ENCODE peak calls at places on chromosome 5, in eight cellular contexts. U, G, D, X, Q, L, T and K are unnamed samples.

GRCh38 chr5:150053231-150053626 is 33.1 kb downstream of the CSF1R start:
- DNase-seq in U (peak), G (peak), D (peak), X (no peak), Q (peak), L (no peak), T (no peak), K (peak)

GRCh38 chr5:91095786-91096380 is 287.2 kb downstream of the ARRDC3 start:
- DNase-seq in U (no peak), G (no peak), D (no peak), X (no peak), Q (peak), L (no peak), T (no peak), K (no peak)

GRCh38 chr5:134553816-134554215 is 28.3 kb downstream of the JADE2 start:
- DNase-seq in U (no peak), G (no peak), D (no peak), X (no peak), Q (no peak), L (no peak), T (no peak), K (no peak)

GRCh38 chr5:119655081-119655480 is 25.7 kb downstream of the FAM170A start:
- DNase-seq in U (peak), G (no peak), D (peak), X (no peak), Q (no peak), L (no peak), T (no peak), K (no peak)

GRCh38 chr5:42655982-42656660 is 100.5 kb upstream of the CCDC152 start:
- DNase-seq in U (no peak), G (peak), D (no peak), X (no peak), Q (peak), L (no peak), T (no peak), K (peak)

GRCh38 chr5:65394078-65394477 is 87.6 kb downstream of the ADAMTS6 start:
- DNase-seq in U (peak), G (no peak), D (peak), X (peak), Q (peak), L (no peak), T (peak), K (no peak)

GRCh38 chr5:654071-654778 is 38.9 kb downstream of the TPPP start:
- DNase-seq in U (peak), G (no peak), D (no peak), X (no peak), Q (no peak), L (no peak), T (no peak), K (no peak)

GRCh38 chr5:119386945-119387344 is 31.1 kb downstream of the TNFAIP8 start:
- DNase-seq in U (peak), G (peak), D (no peak), X (peak), Q (peak), L (no peak), T (peak), K (no peak)

GRCh38 chr5:102718819-102719218 is 36.3 kb upstream of the PAM start:
- DNase-seq in U (no peak), G (peak), D (no peak), X (no peak), Q (peak), L (no peak), T (no peak), K (peak)

GRCh38 chr5:102722930-102723329 is 32.2 kb upstream of the PAM start:
- DNase-seq in U (peak), G (peak), D (peak), X (no peak), Q (peak), L (no peak), T (no peak), K (peak)

GRCh38 chr5:81020478-81021167 is 60.5 kb downstream of the RASGRF2 start:
- DNase-seq in U (no peak), G (no peak), D (no peak), X (no peak), Q (peak), L (no peak), T (no peak), K (no peak)

GRCh38 chr5:14450055-14450524 is 131.5 kb upstream of the OTULINL start:
- DNase-seq in U (peak), G (peak), D (peak), X (no peak), Q (no peak), L (no peak), T (no peak), K (peak)

GRCh38 chr5:116661419-116661818 is 86.8 kb upstream of the SEMA6A start:
- DNase-seq in U (no peak), G (no peak), D (no peak), X (no peak), Q (no peak), L (no peak), T (no peak), K (no peak)

GRCh38 chr5:176813587-176814312 is 3.4 kb downstream of the UNC5A start:
- DNase-seq in U (no peak), G (no peak), D (no peak), X (no peak), Q (no peak), L (no peak), T (no peak), K (no peak)

GRCh38 chr5:42392917-42393316 is 30.3 kb upstream of the GHR start:
- DNase-seq in U (no peak), G (no peak), D (no peak), X (no peak), Q (no peak), L (no peak), T (no peak), K (no peak)

GRCh38 chr5:155480731-155481131 is 467.2 kb downstream of the KIF4B start:
- DNase-seq in U (no peak), G (no peak), D (no peak), X (no peak), Q (peak), L (no peak), T (no peak), K (no peak)

GRCh38 chr5:81486711-81487110 is 92.8 kb upstream of the ACOT12 start:
- DNase-seq in U (peak), G (no peak), D (no peak), X (no peak), Q (no peak), L (no peak), T (peak), K (no peak)

GRCh38 chr5:52777186-52777585 is 10.5 kb upstream of the ITGA1 start:
- DNase-seq in U (no peak), G (peak), D (no peak), X (no peak), Q (no peak), L (no peak), T (no peak), K (peak)

GRCh38 chr5:154947778-154948177 is 6.9 kb downstream of the MRPL22 start:
- DNase-seq in U (no peak), G (no peak), D (no peak), X (no peak), Q (no peak), L (no peak), T (no peak), K (no peak)

GRCh38 chr5:135429326-135429725 is 17.8 kb downstream of the DCANP1 start:
- DNase-seq in U (no peak), G (no peak), D (no peak), X (no peak), Q (no peak), L (no peak), T (no peak), K (no peak)

GRCh38 chr5:35162848-35163770 is 67.2 kb downstream of the PRLR start:
- DNase-seq in U (no peak), G (no peak), D (no peak), X (no peak), Q (no peak), L (no peak), T (no peak), K (no peak)

GRCh38 chr5:149747833-149748366 is 17.8 kb downstream of the PPARGC1B start:
- DNase-seq in U (no peak), G (no peak), D (no peak), X (no peak), Q (no peak), L (no peak), T (no peak), K (no peak)

GRCh38 chr5:179907570-179908324 is at the start of gene TBC1D9B:
- DNase-seq in U (no peak), G (peak), D (peak), X (peak), Q (peak), L (peak), T (peak), K (no peak)

GRCh38 chr5:93578813-93579560 is 2.0 kb downstream of the NR2F1-AS1 start:
- DNase-seq in U (no peak), G (peak), D (peak), X (no peak), Q (peak), L (no peak), T (no peak), K (peak)

GRCh38 chr5:164119806-164120440 is 614.5 kb downstream of the MAT2B start:
- DNase-seq in U (no peak), G (peak), D (peak), X (no peak), Q (peak), L (no peak), T (no peak), K (peak)

GRCh38 chr5:91641730-91642350 is 258.7 kb upstream of the ARRDC3 start:
- DNase-seq in U (no peak), G (peak), D (peak), X (no peak), Q (peak), L (no peak), T (peak), K (peak)